ENCODE peak calls at places on chromosomes 12 and 14, in six cellular contexts. B, C, H, Z, S and I are unnamed samples.
A peak's percentile ranks its signal among the peaks of the same experiment; 100 is the strongest.

GRCh38 chr14:92538412-92539017 is 24.9 kb downstream of the RIN3 start:
- DNase-seq in B (no peak), Z (no peak), C (no peak), S (no peak), H (no peak), I (no peak)

GRCh38 chr12:7605900-7606465 is 59.7 kb downstream of the APOBEC1 start:
- DNase-seq in H (no peak), S (no peak), B (no peak), Z (no peak), C (no peak), I (no peak)

GRCh38 chr14:98952595-98953325 is 319.2 kb downstream of the BCL11B start:
- DNase-seq in Z (no peak), H (no peak), S (no peak), B (peak; percentile 7), C (no peak), I (peak; percentile 24)

GRCh38 chr12:47868041-47868440 is 36.8 kb downstream of the VDR start:
- DNase-seq in Z (no peak), S (no peak), B (no peak), H (no peak), C (no peak), I (no peak)

GRCh38 chr12:65879878-65880277 is 55.6 kb downstream of the HMGA2 start:
- DNase-seq in S (no peak), B (peak; percentile 90), Z (no peak), C (no peak), H (no peak), I (no peak)

GRCh38 chr14:58738876-58739275 is 101.1 kb downstream of the DACT1 start:
- DNase-seq in C (no peak), Z (no peak), S (no peak), H (no peak), B (peak; percentile 71), I (no peak)

GRCh38 chr14:47567273-47567672 is 108.1 kb downstream of the MDGA2 start:
- DNase-seq in H (no peak), C (no peak), S (no peak), Z (no peak), B (no peak), I (no peak)

GRCh38 chr14:61836184-61836583 is 74.0 kb downstream of the SNAPC1 start:
- DNase-seq in Z (no peak), C (no peak), S (no peak), H (no peak), B (no peak), I (no peak)

GRCh38 chr14:35708072-35708471 is 101.0 kb downstream of the RALGAPA1 start:
- DNase-seq in Z (no peak), B (no peak), C (no peak), S (no peak), H (no peak), I (no peak)

GRCh38 chr14:68906439-68906838 is 72.7 kb downstream of the ACTN1 start:
- DNase-seq in B (no peak), Z (no peak), S (no peak), C (no peak), H (no peak), I (no peak)

GRCh38 chr14:40221428-40221827 is 789.2 kb upstream of the FBXO33 start:
- DNase-seq in C (no peak), B (no peak), Z (no peak), S (no peak), H (no peak), I (no peak)

GRCh38 chr14:103343164-103343879 is 9.3 kb downstream of the EIF5 start:
- DNase-seq in H (no peak), B (no peak), C (no peak), S (no peak), Z (no peak), I (no peak)

GRCh38 chr14:56122306-56122705 is 4.1 kb downstream of the PELI2 start:
- DNase-seq in H (no peak), C (no peak), S (no peak), B (no peak), Z (no peak), I (no peak)

GRCh38 chr12:10385181-10385613 is 4.6 kb downstream of the KLRK1 start:
- DNase-seq in C (no peak), S (no peak), H (no peak), B (peak; percentile 70), Z (no peak), I (no peak)

GRCh38 chr12:54016478-54016964 is 7.7 kb downstream of the HOXC8 start:
- DNase-seq in Z (no peak), H (no peak), C (no peak), S (no peak), B (peak; percentile 92), I (peak; percentile 68)

GRCh38 chr14:41785696-41786095 is 179.0 kb downstream of the LRFN5 start:
- DNase-seq in S (no peak), H (no peak), C (peak; percentile 3), B (peak; percentile 20), Z (no peak), I (peak; percentile 53)

GRCh38 chr12:133236556-133236955 is 879 bp upstream of the ANHX start:
- DNase-seq in S (no peak), C (no peak), B (no peak), H (no peak), Z (no peak), I (no peak)

GRCh38 chr12:127629066-127629820 is 637.7 kb upstream of the TMEM132C start:
- DNase-seq in B (peak; percentile 10), S (no peak), Z (no peak), H (no peak), C (no peak), I (no peak)

GRCh38 chr12:80165741-80166140 is 66.4 kb downstream of the OTOGL start:
- DNase-seq in B (no peak), Z (no peak), C (no peak), H (no peak), S (no peak), I (no peak)